ENCODE peak calls at places on chromosomes 12 and 14, in five cellular contexts. M is tibial artery, D is spleen, A is substantia nigra, W is PC-9. H is an unnamed sample.

GRCh38 chr12:52086366-52086765 is 6.9 kb downstream of the SMIM41 start:
- DNase-seq in M (no peak), D (peak), A (no peak), W (no peak), H (no peak)

GRCh38 chr14:102481791-102482238 is 27.8 kb downstream of the ANKRD9 start:
- DNase-seq in A (no peak), D (peak), W (peak), M (no peak), H (peak)

GRCh38 chr14:67704484-67705089 is 2.9 kb downstream of the RDH12 start:
- DNase-seq in W (peak), D (no peak), A (peak), M (no peak), H (peak)

GRCh38 chr14:89617471-89618291 is 200.6 kb upstream of the FOXN3 start:
- DNase-seq in W (no peak), D (no peak), M (no peak), A (no peak), H (peak)

GRCh38 chr12:122790393-122791075 is 16.2 kb downstream of the CCDC62 start:
- DNase-seq in M (no peak), W (no peak), D (no peak), A (no peak), H (no peak)

GRCh38 chr12:132170094-132170636 is 25.9 kb downstream of the NOC4L start:
- DNase-seq in W (no peak), M (no peak), A (no peak), D (peak), H (no peak)

GRCh38 chr12:32875990-32876389 is 20.6 kb downstream of the PKP2 start:
- DNase-seq in A (no peak), W (no peak), D (no peak), M (no peak), H (no peak)

GRCh38 chr14:73491256-73491976 is 683 bp downstream of the RIOX1 start:
- DNase-seq in A (no peak), M (peak), W (peak), D (peak), H (peak)

GRCh38 chr14:76937181-76938091 is 91.1 kb downstream of the IRF2BPL start:
- DNase-seq in W (no peak), M (peak), A (no peak), D (no peak), H (no peak)

GRCh38 chr14:86013663-86014062 is 483.7 kb downstream of the FLRT2 start:
- DNase-seq in A (no peak), M (no peak), D (no peak), W (no peak), H (no peak)

GRCh38 chr14:78644824-78645559 is 474.8 kb downstream of the NRXN3 start:
- DNase-seq in W (no peak), M (no peak), A (no peak), D (no peak), H (no peak)

GRCh38 chr14:104744484-104744883 is 8.5 kb upstream of the SIVA1 start:
- DNase-seq in M (no peak), W (no peak), A (no peak), D (peak), H (no peak)

GRCh38 chr14:102352213-102352612 is 10.5 kb downstream of the CINP start:
- DNase-seq in W (no peak), A (no peak), D (no peak), M (no peak), H (no peak)

GRCh38 chr12:639566-639965 is 23.7 kb downstream of the NINJ2 start:
- DNase-seq in W (no peak), D (no peak), A (no peak), M (no peak), H (no peak)

GRCh38 chr12:12282761-12283160 is 15.9 kb upstream of the LRP6 start:
- DNase-seq in W (no peak), M (no peak), D (no peak), A (no peak), H (no peak)

GRCh38 chr12:97556201-97556824 is 93.7 kb downstream of the RMST start:
- DNase-seq in M (no peak), W (peak), A (no peak), D (no peak), H (no peak)

GRCh38 chr12:13404631-13405473 is 208.3 kb downstream of the EMP1 start:
- DNase-seq in M (no peak), A (no peak), W (no peak), D (no peak), H (no peak)

GRCh38 chr12:115672506-115673080 is 604.9 kb downstream of the MED13L start:
- DNase-seq in M (no peak), A (no peak), W (no peak), D (no peak), H (no peak)

GRCh38 chr12:117440384-117440783 is 79.0 kb upstream of the NOS1 start:
- DNase-seq in D (no peak), M (no peak), W (no peak), A (no peak), H (no peak)

GRCh38 chr12:53267309-53268008 is 640 bp upstream of the ESPL1 start:
- DNase-seq in D (no peak), M (no peak), W (no peak), A (no peak), H (no peak)

GRCh38 chr14:86815341-86815740 is 1177.6 kb downstream of the GALC start:
- DNase-seq in D (no peak), W (no peak), M (no peak), A (no peak), H (no peak)

GRCh38 chr12:90043264-90043663 is 334.6 kb upstream of the ATP2B1 start:
- DNase-seq in W (no peak), D (no peak), M (no peak), A (no peak), H (no peak)

GRCh38 chr12:25248137-25248536 is 2.6 kb downstream of the KRAS start:
- DNase-seq in W (no peak), A (no peak), M (no peak), D (no peak), H (no peak)

GRCh38 chr12:131117438-131118245 is 163.9 kb downstream of the ADGRD1 start:
- DNase-seq in M (no peak), W (no peak), D (peak), A (no peak), H (no peak)

GRCh38 chr12:1918081-1918874 is at the start of gene CACNA2D4:
- DNase-seq in M (peak), W (no peak), A (no peak), D (peak), H (no peak)

GRCh38 chr14:70665448-70666363 is 24.0 kb downstream of the TTC9 start:
- DNase-seq in D (no peak), W (peak), M (no peak), A (no peak), H (no peak)

GRCh38 chr14:97337670-97338069 is 540.5 kb downstream of the VRK1 start:
- DNase-seq in A (no peak), D (no peak), W (no peak), M (no peak), H (no peak)

GRCh38 chr12:102958073-102958829 is 777 bp downstream of the ASCL1 start:
- DNase-seq in A (no peak), M (no peak), W (no peak), D (peak), H (peak)

GRCh38 chr12:105060715-105061378 is 23.4 kb downstream of the ALDH1L2 start:
- DNase-seq in D (no peak), M (no peak), A (no peak), W (peak), H (no peak)

GRCh38 chr14:86892167-86892956 is 1100.6 kb downstream of the GALC start:
- DNase-seq in W (no peak), D (no peak), M (no peak), A (no peak), H (no peak)

GRCh38 chr14:23864252-23864651 is 89.3 kb upstream of the DHRS4 start:
- DNase-seq in M (no peak), A (no peak), D (no peak), W (no peak), H (no peak)

GRCh38 chr14:59483819-59484610 is at the start of the genes JKAMP and L3HYPDH:
- DNase-seq in M (peak), A (peak), D (peak), W (peak), H (peak)

GRCh38 chr14:90775441-90775840 is 40.8 kb downstream of the TTC7B start:
- DNase-seq in D (no peak), M (no peak), A (no peak), W (no peak), H (no peak)

DNA sequence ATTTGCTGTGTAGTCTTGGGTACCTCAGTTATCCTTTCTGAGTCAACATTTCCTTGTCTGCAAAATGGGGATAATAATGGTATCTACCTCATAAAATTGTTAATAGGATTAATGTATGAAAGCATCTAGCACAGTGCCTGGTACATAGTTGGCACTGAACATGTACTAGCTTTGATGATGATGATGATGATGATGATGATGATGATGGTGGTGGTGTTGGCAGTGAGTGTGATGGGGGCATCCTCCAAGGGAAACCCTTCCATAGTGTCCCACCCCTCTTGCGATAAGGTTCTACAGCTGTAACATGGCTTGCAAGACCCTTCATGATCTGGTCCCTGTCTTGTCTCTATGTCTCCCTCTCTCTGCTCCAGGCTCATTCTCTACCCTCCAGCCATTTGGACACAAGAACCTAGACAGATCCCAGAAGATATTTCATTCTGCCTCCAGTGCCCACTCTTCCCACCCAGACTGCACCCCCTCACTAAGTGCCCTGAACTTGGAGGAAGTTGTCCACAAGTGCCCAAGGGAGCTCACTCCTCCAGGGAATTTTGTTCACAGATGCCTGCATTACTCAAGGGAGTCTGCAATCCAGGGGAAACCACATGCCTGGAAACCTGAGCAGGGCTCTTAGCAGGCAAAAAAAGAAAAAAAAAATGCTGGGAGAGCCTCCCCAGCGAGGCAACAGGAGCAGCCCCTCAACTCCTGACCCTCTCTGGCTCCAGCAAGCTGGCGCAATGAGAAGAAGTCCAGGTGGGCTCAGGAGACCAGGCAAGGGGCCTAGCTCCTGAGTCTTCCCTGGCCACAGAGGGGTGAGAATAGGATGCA is 10.1 kb upstream of the BDKRB1 start:
- DNase-seq in D (peak), W (no peak), M (no peak), A (no peak), H (no peak)
- H3K27ac ChIP-seq in D (no peak), W (peak), M (no peak), A (no peak), H (no peak)

GRCh38 chr12:109999983-110000505 is 814 bp downstream of the ANKRD13A start:
- DNase-seq in M (peak), D (peak), W (peak), A (no peak), H (no peak)
- H3K27ac ChIP-seq in M (peak), D (peak), W (no peak), A (peak), H (peak)

GRCh38 chr12:49825360-49825970 is 2.7 kb downstream of the NCKAP5L start:
- DNase-seq in M (no peak), A (no peak), W (no peak), D (peak), H (no peak)

GRCh38 chr12:49823350-49823749 is 4.9 kb downstream of the NCKAP5L start:
- DNase-seq in D (no peak), M (no peak), W (no peak), A (no peak), H (no peak)

GRCh38 chr12:49824886-49825285 is 3.3 kb downstream of the NCKAP5L start:
- DNase-seq in A (no peak), W (no peak), D (no peak), M (no peak), H (no peak)

GRCh38 chr12:49823951-49824350 is 4.3 kb downstream of the NCKAP5L start:
- DNase-seq in D (no peak), M (no peak), W (no peak), A (no peak), H (no peak)

GRCh38 chr12:49824416-49824815 is 3.8 kb downstream of the NCKAP5L start:
- DNase-seq in A (no peak), W (no peak), M (no peak), D (no peak), H (no peak)
- H3K27ac ChIP-seq in A (peak), W (no peak), M (no peak), D (no peak), H (peak)

DNA sequence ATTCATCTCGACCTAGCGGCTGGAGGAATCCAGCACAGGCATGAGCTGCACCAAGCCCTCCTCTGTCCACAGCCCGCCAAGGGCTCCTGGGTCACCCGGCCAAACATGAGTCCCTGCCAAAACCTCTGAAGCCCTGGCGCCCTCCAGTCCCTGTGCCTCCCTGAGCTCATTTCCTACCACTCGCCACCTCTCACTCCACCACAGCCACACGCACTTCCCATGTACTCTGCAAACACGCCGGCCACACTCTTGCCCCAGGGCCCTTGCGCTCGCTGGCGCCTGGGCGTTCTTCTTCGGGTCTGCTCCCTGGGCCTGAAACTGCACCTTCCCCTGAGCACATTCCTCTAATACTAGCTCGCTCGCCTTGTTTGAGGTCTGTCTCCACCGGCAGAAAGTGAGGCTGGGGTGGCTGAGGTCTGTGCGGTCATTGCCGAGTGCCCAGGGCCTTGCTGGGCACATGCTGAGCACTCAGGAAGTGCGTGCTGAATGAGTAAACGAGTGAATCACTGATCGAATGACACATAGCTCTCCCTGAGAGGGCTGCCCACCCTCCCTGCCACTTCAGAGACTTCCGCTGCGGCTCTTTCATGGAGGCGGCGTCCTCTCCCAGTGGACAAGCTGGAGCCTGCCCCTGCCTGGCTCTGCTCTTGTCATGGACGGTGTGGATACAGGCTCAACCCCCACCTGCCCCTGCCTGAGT is 33.7 kb upstream of the DLK1 start:
- DNase-seq in W (peak), D (no peak), A (no peak), M (no peak), H (no peak)
- H3K27ac ChIP-seq in W (peak), D (no peak), A (no peak), M (no peak), H (no peak)

GRCh38 chr14:55583942-55584468 is 4.0 kb downstream of the KTN1 start:
- DNase-seq in W (no peak), M (no peak), A (no peak), D (no peak), H (no peak)
- H3K27ac ChIP-seq in W (peak), M (no peak), A (no peak), D (no peak), H (no peak)

DNA sequence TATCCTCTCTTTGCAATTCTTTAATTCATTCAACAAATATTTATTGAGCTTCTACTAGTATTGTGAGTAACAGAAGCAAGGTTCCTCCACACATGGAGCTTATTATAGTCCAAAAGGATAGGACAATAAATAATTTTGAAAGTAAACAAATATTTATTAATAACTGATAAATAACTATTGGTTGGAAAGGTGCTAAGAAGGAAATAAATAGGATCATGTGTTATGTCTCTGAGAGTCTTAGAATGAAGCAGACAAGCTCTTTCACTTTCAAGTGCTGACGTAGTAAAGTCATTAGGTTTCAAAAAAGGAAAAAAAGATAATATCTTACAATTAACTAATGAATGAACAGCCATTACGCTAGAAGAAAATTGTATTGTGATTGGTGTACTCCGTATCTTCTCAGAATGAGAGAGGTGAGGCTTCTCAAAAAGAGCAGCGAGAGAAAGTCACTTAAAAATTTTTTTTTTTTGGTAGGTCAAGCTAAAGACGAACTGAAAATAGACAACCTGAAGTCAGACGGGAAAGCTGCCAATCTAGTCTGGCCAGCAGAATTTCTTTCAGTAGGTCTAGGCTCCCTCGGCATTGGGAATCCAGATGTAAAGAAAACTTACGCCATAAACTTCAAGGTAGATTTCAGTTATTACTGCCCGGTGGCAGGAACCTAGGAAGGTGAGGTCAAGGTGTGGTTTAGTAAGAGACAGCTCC is 625 bp upstream of the LEMD3 start:
- DNase-seq in M (no peak), W (no peak), A (no peak), D (no peak), H (no peak)
- H3K27ac ChIP-seq in M (peak), W (peak), A (peak), D (peak), H (peak)

DNA sequence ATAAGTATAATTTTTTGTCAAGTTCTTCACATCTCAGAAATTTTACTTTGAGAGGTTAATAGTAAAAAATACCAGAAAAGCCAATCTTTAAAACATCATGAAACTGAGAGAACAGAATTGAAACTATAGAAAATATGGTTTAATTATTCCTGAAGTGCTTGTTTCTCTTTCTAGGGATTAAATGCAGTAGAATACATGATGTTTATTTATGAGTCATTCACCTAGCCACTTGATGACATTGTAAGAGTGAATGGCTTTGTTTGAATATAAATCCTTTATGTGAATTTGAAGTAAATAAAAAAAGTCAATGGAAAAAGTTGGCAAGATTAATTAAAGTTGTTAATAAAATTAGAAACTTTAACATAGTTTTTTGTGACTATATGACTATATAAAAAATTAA is 48.4 kb downstream of the KTN1 start:
- DNase-seq in W (no peak), A (no peak), D (no peak), M (no peak), H (no peak)
- H3K27ac ChIP-seq in W (no peak), A (no peak), D (no peak), M (no peak), H (no peak)

GRCh38 chr14:51638071-51638944 is 13.4 kb upstream of the FRMD6 start:
- DNase-seq in W (peak), M (peak), A (no peak), D (no peak), H (no peak)
- H3K27ac ChIP-seq in W (no peak), M (no peak), A (no peak), D (no peak), H (no peak)

GRCh38 chr14:68968051-68968450 is 11.1 kb downstream of the ACTN1 start:
- DNase-seq in D (peak), W (no peak), A (no peak), M (no peak), H (peak)
- H3K27ac ChIP-seq in D (no peak), W (no peak), A (no peak), M (peak), H (peak)

H was measured in caudate nucleus.